ENCODE peak calls at places on chromosomes 3 and 15, in nine cellular contexts. E is kidney tubule cell; S is activated CD4-positive, alpha-beta T cell treated with anti-CD3 and anti-CD28 coated beads, Interleukin-2, amount 50 U/mL, for 24 hours; D is foreskin melanocyte; P is activated CD4-positive, CD25-positive, alpha-beta regulatory T cell treated with anti-CD3 and anti-CD28 coated beads, Interleukin-2, amount 50 U/mL, for 72 hours; M is LoVo; R is BE2C; L is astrocyte of the spinal cord; Z is C1 segment of cervical spinal cord. F is an unnamed sample.

GRCh38 chr3:168040624-168041208 is 55.0 kb downstream of the GOLIM4 start:
- DNase-seq in E (peak), S (no peak), D (peak), P (no peak), M (peak), R (peak), L (peak), Z (no peak), F (peak)

GRCh38 chr3:169659858-169660614 is 3.5 kb downstream of the MECOM start:
- DNase-seq in E (peak), S (no peak), D (no peak), P (no peak), M (no peak), R (no peak), L (peak), Z (no peak), F (peak)

GRCh38 chr15:76336254-76337046 is at the start of gene ISL2:
- DNase-seq in E (peak), S (peak), D (no peak), P (peak), M (peak), R (peak), L (peak), Z (peak), F (no peak)

GRCh38 chr3:147398841-147399534 is 7.4 kb downstream of the ZIC4 start:
- DNase-seq in E (peak), S (no peak), D (no peak), P (no peak), M (peak), R (no peak), L (peak), Z (no peak), F (no peak)

GRCh38 chr15:31279221-31280036 is 47.2 kb upstream of the KLF13 start:
- DNase-seq in E (no peak), S (no peak), D (no peak), P (no peak), M (no peak), R (no peak), L (no peak), Z (no peak), F (no peak)

GRCh38 chr3:36730965-36731364 is 33.4 kb downstream of the DCLK3 start:
- DNase-seq in E (no peak), S (no peak), D (no peak), P (no peak), M (peak), R (no peak), L (no peak), Z (no peak), F (no peak)

GRCh38 chr3:185215873-185216586 is 37.8 kb downstream of the EHHADH start:
- DNase-seq in E (peak), S (no peak), D (peak), P (no peak), M (peak), R (no peak), L (peak), Z (no peak), F (no peak)

GRCh38 chr3:53039376-53039752 is 6.5 kb downstream of the SFMBT1 start:
- DNase-seq in E (no peak), S (no peak), D (no peak), P (no peak), M (no peak), R (no peak), L (no peak), Z (no peak), F (no peak)

GRCh38 chr15:89081878-89082277 is 6.4 kb upstream of the ABHD2 start:
- DNase-seq in E (no peak), S (no peak), D (no peak), P (no peak), M (no peak), R (peak), L (no peak), Z (no peak), F (no peak)

GRCh38 chr15:66842710-66843441 is 140.8 kb downstream of the SMAD6 start:
- DNase-seq in E (peak), S (no peak), D (peak), P (no peak), M (peak), R (peak), L (peak), Z (no peak), F (no peak)

GRCh38 chr3:187165144-187165543 is 25.8 kb upstream of the RPL39L start:
- DNase-seq in E (peak), S (peak), D (peak), P (no peak), M (peak), R (peak), L (peak), Z (no peak), F (peak)

GRCh38 chr3:28575748-28576589 is 227.3 kb upstream of the AZI2 start:
- DNase-seq in E (peak), S (no peak), D (no peak), P (no peak), M (no peak), R (peak), L (no peak), Z (peak), F (no peak)

GRCh38 chr3:121624147-121624852 is 31.1 kb downstream of the FBXO40 start:
- DNase-seq in E (no peak), S (no peak), D (no peak), P (no peak), M (no peak), R (no peak), L (no peak), Z (no peak), F (no peak)

GRCh38 chr3:182583545-182583944 is 209.8 kb upstream of the ATP11B start:
- DNase-seq in E (peak), S (no peak), D (no peak), P (no peak), M (no peak), R (no peak), L (no peak), Z (no peak), F (no peak)

GRCh38 chr3:151750181-151750580 is 16.5 kb downstream of the AADACL2 start:
- DNase-seq in E (no peak), S (no peak), D (no peak), P (no peak), M (no peak), R (no peak), L (no peak), Z (no peak), F (no peak)

GRCh38 chr3:69102384-69102783 is 17.6 kb downstream of the ARL6IP5 start:
- DNase-seq in E (no peak), S (no peak), D (no peak), P (no peak), M (no peak), R (no peak), L (no peak), Z (no peak), F (no peak)

GRCh38 chr15:23648920-23649515 is 1.4 kb upstream of the MAGEL2 start:
- DNase-seq in E (peak), S (no peak), D (no peak), P (no peak), M (no peak), R (peak), L (no peak), Z (no peak), F (peak)

GRCh38 chr15:70096215-70096974 is 1.3 kb downstream of the TLE3 start:
- DNase-seq in E (peak), S (peak), D (peak), P (peak), M (peak), R (peak), L (peak), Z (no peak), F (no peak)

GRCh38 chr3:16132190-16132589 is 42.3 kb upstream of the GALNT15 start:
- DNase-seq in E (no peak), S (no peak), D (no peak), P (no peak), M (no peak), R (no peak), L (no peak), Z (no peak), F (no peak)

GRCh38 chr3:128568602-128569490 is 75.8 kb upstream of the GATA2 start:
- DNase-seq in E (no peak), S (no peak), D (no peak), P (no peak), M (no peak), R (no peak), L (no peak), Z (no peak), F (no peak)

GRCh38 chr3:38649500-38650247 is at the start of gene SCN5A:
- DNase-seq in E (peak), S (peak), D (no peak), P (no peak), M (peak), R (peak), L (no peak), Z (no peak), F (no peak)

GRCh38 chr15:70222632-70223031 is 124.9 kb upstream of the TLE3 start:
- DNase-seq in E (no peak), S (no peak), D (no peak), P (no peak), M (no peak), R (no peak), L (no peak), Z (no peak), F (no peak)

GRCh38 chr15:40093224-40093842 is 15.3 kb downstream of the BMF start:
- DNase-seq in E (no peak), S (no peak), D (no peak), P (no peak), M (no peak), R (no peak), L (no peak), Z (no peak), F (no peak)

GRCh38 chr3:153043729-153044314 is 118.2 kb upstream of the RAP2B start:
- DNase-seq in E (peak), S (no peak), D (no peak), P (no peak), M (no peak), R (no peak), L (peak), Z (no peak), F (no peak)

GRCh38 chr3:145259166-145259565 is 901.8 kb downstream of the PLOD2 start:
- DNase-seq in E (no peak), S (no peak), D (no peak), P (no peak), M (no peak), R (no peak), L (no peak), Z (no peak), F (no peak)

F was measured in KG1.